ENCODE peak calls at places on chromosomes 12 and 14, in nine cellular contexts. G is transverse colon, W is HL-60, Z is HCT116, Q is GM12892, L is breast epithelium, F is upper lobe of left lung, R is GM23338, E is sigmoid colon. C is an unnamed sample.

GRCh38 chr14:70576891-70577290 is 23.6 kb downstream of the MED6 start:
- DNase-seq in G (no peak), Q (no peak), L (no peak), R (no peak), W (no peak), F (no peak), E (no peak), Z (no peak), C (no peak)

GRCh38 chr14:106551265-106551664 is 1024.9 kb downstream of the TMEM121 start:
- DNase-seq in G (no peak), W (no peak), F (no peak), L (no peak), E (no peak), Z (no peak), R (no peak), Q (no peak), C (no peak)

GRCh38 chr12:68157295-68157871 is 2.2 kb downstream of the IFNG start:
- DNase-seq in L (no peak), Z (no peak), G (no peak), E (no peak), F (no peak), W (no peak), R (no peak), Q (no peak), C (no peak)

GRCh38 chr12:131473261-131473660 is 237.6 kb upstream of the SFSWAP start:
- DNase-seq in F (no peak), G (no peak), Q (no peak), R (no peak), E (no peak), W (no peak), Z (no peak), L (no peak), C (no peak)

GRCh38 chr12:96872946-96873345 is 34.1 kb upstream of the NEDD1 start:
- DNase-seq in L (no peak), Z (no peak), F (no peak), Q (no peak), R (no peak), E (no peak), G (no peak), W (no peak), C (no peak)

GRCh38 chr12:124231980-124232653 is 62.8 kb upstream of the RFLNA start:
- DNase-seq in Q (no peak), E (no peak), R (no peak), F (peak), Z (no peak), W (no peak), G (peak), L (no peak), C (no peak)

GRCh38 chr14:87999282-87999681 is 5.7 kb upstream of the GPR65 start:
- DNase-seq in R (no peak), Z (no peak), G (no peak), Q (no peak), E (no peak), F (no peak), L (no peak), W (peak), C (no peak)

GRCh38 chr12:118307069-118307954 is 65.4 kb downstream of the TAOK3 start:
- DNase-seq in R (no peak), Z (no peak), Q (no peak), W (peak), L (no peak), F (peak), E (no peak), G (no peak), C (no peak)

GRCh38 chr14:104594310-104595046 is 10.1 kb downstream of the TMEM179 start:
- DNase-seq in E (no peak), G (no peak), Z (no peak), L (no peak), W (no peak), F (no peak), Q (no peak), R (no peak), C (peak)

GRCh38 chr14:95741781-95742180 is 27.9 kb upstream of the TCL1A start:
- DNase-seq in Z (no peak), F (no peak), R (no peak), G (no peak), W (no peak), E (no peak), L (no peak), Q (no peak), C (no peak)

GRCh38 chr12:42204819-42205218 is 33.2 kb downstream of the YAF2 start:
- DNase-seq in F (no peak), R (no peak), G (no peak), E (no peak), W (no peak), Z (no peak), Q (no peak), L (no peak), C (no peak)

GRCh38 chr12:84969226-84969625 is 56.6 kb upstream of the SLC6A15 start:
- DNase-seq in E (no peak), F (no peak), Q (no peak), G (no peak), W (no peak), R (no peak), Z (no peak), L (no peak), C (no peak)

GRCh38 chr14:88242426-88242825 is 80.6 kb downstream of the KCNK10 start:
- DNase-seq in F (no peak), Z (no peak), G (no peak), Q (no peak), E (no peak), L (no peak), R (no peak), W (no peak), C (no peak)

GRCh38 chr14:76729195-76729594 is 32.1 kb upstream of the VASH1 start:
- DNase-seq in R (no peak), W (no peak), Q (no peak), F (no peak), Z (no peak), G (no peak), L (no peak), E (no peak), C (no peak)

GRCh38 chr12:32031109-32031508 is 71.9 kb downstream of the RESF1 start:
- DNase-seq in Z (no peak), R (no peak), F (no peak), G (no peak), W (no peak), L (no peak), E (no peak), Q (no peak), C (no peak)

GRCh38 chr12:47802312-47802711 is 17.4 kb downstream of the HDAC7 start:
- DNase-seq in E (no peak), Z (no peak), R (peak), G (no peak), W (peak), Q (no peak), L (no peak), F (no peak), C (peak)

GRCh38 chr14:93959239-93960107 is 16.9 kb downstream of the ASB2 start:
- DNase-seq in G (peak), W (peak), F (peak), Q (peak), E (no peak), Z (peak), L (peak), R (peak), C (no peak)

GRCh38 chr12:28390716-28391452 is 200.6 kb downstream of the CCDC91 start:
- DNase-seq in Q (no peak), F (no peak), E (no peak), W (no peak), L (no peak), Z (no peak), G (no peak), R (no peak), C (no peak)

GRCh38 chr12:68932701-68933563 is at the start of gene CPM:
- DNase-seq in W (peak), F (peak), R (peak), E (peak), Z (no peak), Q (peak), G (peak), L (peak), C (peak)

GRCh38 chr14:72463291-72463866 is 430.5 kb downstream of the DPF3 start:
- DNase-seq in W (no peak), F (no peak), G (no peak), Z (peak), E (no peak), R (no peak), L (no peak), Q (no peak), C (no peak)

GRCh38 chr14:27025648-27026047 is 427.8 kb upstream of the NOVA1 start:
- DNase-seq in R (no peak), F (no peak), G (no peak), E (no peak), W (no peak), Z (no peak), L (no peak), Q (no peak), C (no peak)

GRCh38 chr12:128944956-128945355 is 91.7 kb downstream of the GLT1D1 start:
- DNase-seq in W (no peak), Q (no peak), R (no peak), Z (no peak), F (no peak), G (no peak), E (peak), L (no peak), C (no peak)

GRCh38 chr12:75289678-75290200 is 40.4 kb downstream of the CAPS2 start:
- DNase-seq in F (no peak), Q (no peak), G (no peak), E (no peak), L (no peak), Z (peak), R (no peak), W (no peak), C (no peak)

GRCh38 chr12:43884683-43885410 is 49.0 kb downstream of the TMEM117 start:
- DNase-seq in W (no peak), Q (no peak), E (no peak), Z (no peak), L (no peak), F (no peak), R (no peak), G (no peak), C (no peak)

GRCh38 chr14:24845851-24846250 is 204.1 kb downstream of the STXBP6 start:
- DNase-seq in W (no peak), R (no peak), G (no peak), Z (no peak), L (no peak), F (no peak), E (no peak), Q (no peak), C (no peak)

GRCh38 chr14:51666831-51667230 is 15.1 kb downstream of the FRMD6 start:
- DNase-seq in F (no peak), G (no peak), L (no peak), W (no peak), Z (no peak), E (no peak), R (no peak), Q (no peak), C (no peak)

GRCh38 chr12:67534671-67535070 is 113.9 kb upstream of the DYRK2 start:
- DNase-seq in R (no peak), F (no peak), Z (no peak), W (no peak), L (no peak), Q (no peak), G (no peak), E (no peak), C (no peak)

GRCh38 chr12:103542078-103542477 is 45.0 kb upstream of the STAB2 start:
- DNase-seq in E (no peak), Z (no peak), G (no peak), L (no peak), W (no peak), F (no peak), R (no peak), Q (no peak), C (no peak)

GRCh38 chr12:124829008-124829707 is 34.5 kb downstream of the SCARB1 start:
- DNase-seq in W (no peak), F (no peak), L (no peak), Z (no peak), G (peak), Q (no peak), R (no peak), E (no peak), C (no peak)

GRCh38 chr14:100839573-100840175 is 13.8 kb downstream of the MEG3 start:
- DNase-seq in F (no peak), Q (no peak), G (no peak), Z (no peak), R (no peak), L (no peak), W (no peak), E (no peak), C (peak)

GRCh38 chr14:58738189-58738836 is 100.6 kb downstream of the DACT1 start:
- DNase-seq in Z (no peak), R (no peak), E (no peak), L (no peak), G (no peak), W (no peak), F (no peak), Q (no peak), C (no peak)

GRCh38 chr12:133057446-133057845 is 20.1 kb downstream of the ZNF84 start:
- DNase-seq in Q (no peak), E (no peak), R (peak), F (no peak), G (no peak), Z (no peak), L (no peak), W (no peak), C (no peak)

GRCh38 chr12:107929436-107929835 is 154.9 kb downstream of the ASCL4 start:
- DNase-seq in Z (peak), R (peak), F (no peak), Q (no peak), E (no peak), W (peak), G (no peak), L (no peak), C (peak)

GRCh38 chr14:58693048-58693447 is 55.3 kb downstream of the DACT1 start:
- DNase-seq in G (no peak), Z (no peak), W (no peak), L (no peak), F (no peak), Q (no peak), E (no peak), R (no peak), C (no peak)

GRCh38 chr14:63174760-63175191 is 29.5 kb upstream of the RHOJ start:
- DNase-seq in Q (no peak), Z (peak), L (no peak), E (no peak), W (no peak), G (no peak), F (no peak), R (peak), C (peak)

GRCh38 chr12:53728206-53728605 is 954 bp upstream of the CALCOCO1 start:
- DNase-seq in R (peak), Z (no peak), Q (no peak), F (no peak), G (no peak), E (no peak), L (no peak), W (no peak), C (no peak)

GRCh38 chr12:2239376-2240010 is 186.7 kb downstream of the CACNA1C start:
- DNase-seq in F (no peak), L (no peak), W (no peak), Z (no peak), Q (no peak), G (no peak), R (no peak), E (no peak), C (peak)

GRCh38 chr12:52367876-52368275 is 595 bp upstream of the KRT85 start:
- DNase-seq in W (no peak), Z (no peak), L (no peak), R (no peak), Q (no peak), G (no peak), F (no peak), E (no peak), C (no peak)

GRCh38 chr14:76488551-76488950 is 112.6 kb downstream of the ESRRB start:
- DNase-seq in R (no peak), L (no peak), W (no peak), Z (no peak), Q (no peak), F (no peak), E (no peak), G (no peak), C (no peak)

DNA sequence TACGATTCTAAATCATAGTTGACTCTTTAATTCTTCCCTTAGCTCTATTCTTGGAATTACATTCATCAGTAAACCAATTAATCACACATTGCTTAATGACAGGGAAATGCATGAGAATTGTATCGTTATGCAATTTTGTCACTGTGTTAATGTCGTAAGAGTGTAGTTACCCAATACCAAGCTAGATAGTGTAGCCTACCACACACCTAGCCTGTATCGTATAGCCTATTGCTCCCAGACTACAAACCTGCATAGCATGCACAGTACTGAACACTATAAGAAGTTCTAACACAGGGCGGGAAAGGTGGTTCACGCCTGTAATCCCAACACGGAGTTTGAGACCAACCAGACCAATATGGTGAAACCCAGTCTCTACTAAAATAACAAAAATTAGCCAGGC is 24.7 kb downstream of the HNRNPC start:
- DNase-seq in Q (no peak), W (peak), Z (no peak), R (no peak), E (no peak), F (no peak), L (no peak), G (no peak), C (no peak)
- TF ChIP-seq POLR2AphosphoS5 in Q (peak), W (peak), Z (no peak), R (peak), E (no peak), F (peak), L (no peak), G (no peak), C (no peak)

GRCh38 chr12:112166051-112167015 is 41.0 kb downstream of the TRAFD1 start:
- DNase-seq in W (no peak), L (peak), R (no peak), Z (no peak), F (no peak), Q (no peak), G (no peak), E (peak), C (no peak)

GRCh38 chr12:112164326-112164660 is 38.9 kb downstream of the TRAFD1 start:
- DNase-seq in L (peak), F (no peak), Z (no peak), Q (no peak), E (peak), R (no peak), W (no peak), G (no peak), C (no peak)

GRCh38 chr12:112163471-112164325 is 38.3 kb downstream of the TRAFD1 start:
- DNase-seq in G (no peak), L (peak), Q (no peak), R (no peak), Z (no peak), F (no peak), W (no peak), E (peak), C (no peak)

GRCh38 chr12:112167031-112167461 is 41.7 kb downstream of the TRAFD1 start:
- DNase-seq in Z (no peak), Q (no peak), E (peak), R (no peak), L (peak), G (no peak), F (no peak), W (no peak), C (no peak)

DNA sequence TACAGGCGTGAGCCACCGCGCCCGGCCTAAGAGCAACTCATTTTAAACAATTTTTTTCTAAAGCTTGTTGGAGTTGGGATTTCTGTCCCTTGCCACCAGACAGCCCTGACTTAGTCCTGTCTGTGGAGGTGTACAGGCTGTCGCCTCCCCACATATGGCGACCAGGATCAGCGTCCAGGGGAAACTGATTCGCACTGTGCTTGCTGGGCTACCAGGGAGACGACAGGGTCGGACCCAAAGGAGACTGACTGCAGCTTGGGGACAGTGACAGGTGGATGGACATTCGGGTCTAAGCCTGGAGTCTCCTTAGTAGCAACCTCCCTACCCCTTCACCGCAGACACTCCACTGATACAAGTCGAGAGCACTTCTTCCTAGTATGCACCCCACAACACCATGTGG is 40.3 kb downstream of the TRAFD1 start:
- DNase-seq in G (no peak), Z (no peak), Q (no peak), W (no peak), R (no peak), F (no peak), L (peak), E (no peak), C (no peak)
- TF ChIP-seq POLR2AphosphoS5 in G (no peak), Z (no peak), Q (no peak), W (no peak), R (no peak), F (no peak), L (no peak), E (no peak), C (no peak)

DNA sequence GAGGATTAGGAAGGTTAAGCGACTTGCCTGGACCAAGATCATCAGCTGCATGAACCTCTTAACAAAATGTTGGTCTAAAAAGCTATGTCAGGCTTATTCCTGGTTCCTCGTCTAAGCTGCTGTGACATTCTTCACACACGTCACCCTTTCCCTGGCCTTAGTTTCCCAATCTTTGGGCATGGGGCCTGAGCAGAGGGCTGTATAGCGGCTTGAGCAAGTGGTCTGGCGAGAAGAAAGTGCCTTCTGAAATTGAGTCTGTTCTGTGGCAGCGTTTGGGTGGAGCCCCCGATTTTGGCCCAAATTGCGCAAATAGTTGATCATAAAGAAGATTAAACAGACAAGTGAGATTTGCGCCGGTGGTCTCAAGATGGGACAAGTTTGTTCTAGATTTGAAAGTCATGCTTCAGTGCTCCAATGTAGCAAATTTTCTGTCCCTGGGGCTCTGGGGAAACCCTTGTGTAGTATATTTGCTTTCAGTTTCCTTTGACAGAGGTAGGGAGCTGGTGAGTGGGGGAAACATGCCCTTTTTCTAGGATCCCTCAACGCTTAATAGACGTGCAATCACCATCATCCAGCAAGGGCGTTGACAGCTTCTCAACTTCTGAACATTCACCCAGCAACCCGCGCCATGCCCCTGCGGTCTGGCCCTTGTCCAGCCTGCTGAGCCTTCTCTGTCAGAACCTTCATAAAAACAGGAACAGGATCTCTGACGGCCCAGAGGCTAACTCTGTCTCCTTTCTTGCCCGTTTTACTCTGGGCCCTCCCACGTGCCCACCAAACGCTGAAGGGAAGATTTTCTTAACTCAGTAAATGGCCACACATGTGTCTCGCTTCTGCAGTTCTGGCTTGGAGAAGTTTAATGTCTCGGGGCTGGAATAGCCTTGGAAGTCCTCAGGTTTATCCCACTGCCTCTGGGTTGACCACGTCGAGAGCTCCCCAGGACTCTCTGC is 58.4 kb upstream of the CCND2 start:
- DNase-seq in G (peak), F (peak), R (no peak), E (peak), L (no peak), W (peak), Z (no peak), Q (peak), C (no peak)
- TF ChIP-seq POLR2AphosphoS5 in G (no peak), F (no peak), R (no peak), E (no peak), L (no peak), W (peak), Z (no peak), Q (peak), C (no peak)

GRCh38 chr14:56340921-56341320 is 222.7 kb downstream of the PELI2 start:
- DNase-seq in F (no peak), L (no peak), E (no peak), G (no peak), W (no peak), Q (no peak), Z (no peak), R (no peak), C (no peak)

GRCh38 chr14:56342419-56342901 is 224.2 kb downstream of the PELI2 start:
- DNase-seq in R (no peak), E (no peak), Z (no peak), Q (no peak), W (no peak), G (no peak), F (no peak), L (no peak), C (no peak)

GRCh38 chr14:56341766-56342418 is 223.7 kb downstream of the PELI2 start:
- DNase-seq in L (no peak), E (no peak), Z (no peak), G (no peak), F (no peak), W (no peak), Q (no peak), R (no peak), C (no peak)

GRCh38 chr14:56338674-56339073 is 220.5 kb downstream of the PELI2 start:
- DNase-seq in W (no peak), F (no peak), E (no peak), G (no peak), L (no peak), Q (no peak), R (no peak), Z (no peak), C (no peak)

GRCh38 chr14:56339855-56340701 is 221.9 kb downstream of the PELI2 start:
- DNase-seq in E (peak), Z (peak), R (peak), W (peak), F (peak), Q (no peak), G (peak), L (no peak), C (peak)
- TF ChIP-seq POLR2AphosphoS5 in E (peak), Z (no peak), R (no peak), W (no peak), F (peak), Q (no peak), G (peak), L (peak), C (no peak)